ENCODE peak calls at places on chromosomes 2 and 18, in nine cellular contexts. L is heart right ventricle, F is body of pancreas, I is IMR-90, V is tibial artery, K is kidney epithelial cell, A is AG09309, Q is neural progenitor cell, H is HFF-Myc. N is an unnamed sample.

GRCh38 chr2:30770791-30771190 is 36.5 kb downstream of the CAPN13 start:
- DNase-seq in A (no peak), K (no peak), H (no peak), V (no peak), Q (no peak), F (no peak), I (no peak), L (no peak), N (no peak)

GRCh38 chr2:205730191-205730590 is 47.9 kb downstream of the NRP2 start:
- DNase-seq in I (no peak), L (no peak), K (no peak), H (no peak), F (no peak), A (no peak), Q (no peak), V (no peak), N (no peak)

GRCh38 chr2:121287956-121288355 is 3.0 kb upstream of the TFCP2L1 start:
- DNase-seq in K (no peak), I (no peak), Q (no peak), H (no peak), A (no peak), V (no peak), L (no peak), F (no peak), N (no peak)

GRCh38 chr2:135694711-135695110 is 46.9 kb upstream of the UBXN4 start:
- DNase-seq in H (no peak), Q (no peak), F (no peak), L (no peak), K (no peak), V (no peak), I (peak; percentile 7), A (no peak), N (no peak)

GRCh38 chr2:76998713-76999112 is 523.5 kb downstream of the LRRTM4 start:
- DNase-seq in L (no peak), K (no peak), H (no peak), A (no peak), V (no peak), Q (no peak), F (no peak), I (no peak), N (no peak)

GRCh38 chr2:174614261-174614660 is 16.7 kb upstream of the WIPF1 start:
- DNase-seq in L (no peak), F (no peak), I (peak; percentile 81), Q (no peak), K (no peak), A (peak; percentile 69), V (no peak), H (no peak), N (peak; percentile 74)

GRCh38 chr2:61855178-61855523 is 1.3 kb upstream of the FAM161A start:
- DNase-seq in Q (peak; percentile 51), V (no peak), I (no peak), K (no peak), A (no peak), F (peak; percentile 52), L (no peak), H (no peak), N (no peak)

GRCh38 chr2:1802046-1802445 is 57.7 kb upstream of the PXDN start:
- DNase-seq in L (no peak), V (no peak), K (no peak), A (no peak), F (no peak), H (no peak), Q (no peak), I (no peak), N (no peak)

GRCh38 chr2:231397928-231398294 is 2.4 kb downstream of the B3GNT7 start:
- DNase-seq in I (no peak), V (no peak), L (no peak), F (no peak), K (no peak), A (no peak), H (no peak), Q (no peak), N (no peak)

GRCh38 chr18:40124107-40124506 is 1830.9 kb upstream of the PIK3C3 start:
- DNase-seq in A (no peak), F (no peak), H (no peak), K (peak; percentile 34), I (peak; percentile 44), V (no peak), L (no peak), Q (no peak), N (no peak)

GRCh38 chr2:134670955-134671354 is 47.8 kb downstream of the TMEM163 start:
- DNase-seq in F (peak; percentile 94), K (no peak), Q (no peak), H (no peak), V (no peak), A (no peak), I (no peak), L (peak; percentile 29), N (no peak)

GRCh38 chr2:143891879-143892308 is 628.0 kb downstream of the ZEB2 start:
- DNase-seq in A (no peak), V (no peak), H (no peak), F (no peak), Q (peak; percentile 90), L (no peak), I (no peak), K (no peak), N (no peak)

GRCh38 chr2:71721362-71721665 is 268.0 kb downstream of the DYSF start:
- DNase-seq in K (no peak), V (no peak), A (peak; percentile 25), Q (no peak), I (no peak), F (no peak), L (no peak), H (no peak), N (no peak)

GRCh38 chr18:45316127-45316526 is 299.1 kb upstream of the SLC14A2 start:
- DNase-seq in F (no peak), A (no peak), H (no peak), V (no peak), I (no peak), L (no peak), Q (peak; percentile 9), K (no peak), N (no peak)
- TF ChIP-seq CTCF in F (no peak), A (no peak), H (no peak), V (no peak), I (no peak), L (no peak), Q (peak; percentile 44), K (no peak), N (no peak)

GRCh38 chr2:29134933-29135332 is 19.7 kb downstream of the CLIP4 start:
- DNase-seq in L (no peak), H (no peak), V (no peak), A (no peak), K (no peak), I (no peak), Q (no peak), F (no peak), N (no peak)

GRCh38 chr2:29124504-29124903 is 9.3 kb downstream of the CLIP4 start:
- DNase-seq in Q (no peak), I (no peak), L (no peak), V (no peak), K (no peak), A (no peak), H (no peak), F (no peak), N (no peak)

GRCh38 chr2:29123584-29124349 is 8.6 kb downstream of the CLIP4 start:
- DNase-seq in L (no peak), K (no peak), F (no peak), V (no peak), I (peak; percentile 91), H (peak; percentile 33), Q (no peak), A (peak; percentile 32), N (peak; percentile 57)

GRCh38 chr2:29130295-29130694 is 15.1 kb downstream of the CLIP4 start:
- DNase-seq in A (peak; percentile 66), L (no peak), F (peak; percentile 47), H (peak; percentile 47), V (no peak), K (no peak), Q (no peak), I (peak; percentile 91), N (peak; percentile 59)

DNA sequence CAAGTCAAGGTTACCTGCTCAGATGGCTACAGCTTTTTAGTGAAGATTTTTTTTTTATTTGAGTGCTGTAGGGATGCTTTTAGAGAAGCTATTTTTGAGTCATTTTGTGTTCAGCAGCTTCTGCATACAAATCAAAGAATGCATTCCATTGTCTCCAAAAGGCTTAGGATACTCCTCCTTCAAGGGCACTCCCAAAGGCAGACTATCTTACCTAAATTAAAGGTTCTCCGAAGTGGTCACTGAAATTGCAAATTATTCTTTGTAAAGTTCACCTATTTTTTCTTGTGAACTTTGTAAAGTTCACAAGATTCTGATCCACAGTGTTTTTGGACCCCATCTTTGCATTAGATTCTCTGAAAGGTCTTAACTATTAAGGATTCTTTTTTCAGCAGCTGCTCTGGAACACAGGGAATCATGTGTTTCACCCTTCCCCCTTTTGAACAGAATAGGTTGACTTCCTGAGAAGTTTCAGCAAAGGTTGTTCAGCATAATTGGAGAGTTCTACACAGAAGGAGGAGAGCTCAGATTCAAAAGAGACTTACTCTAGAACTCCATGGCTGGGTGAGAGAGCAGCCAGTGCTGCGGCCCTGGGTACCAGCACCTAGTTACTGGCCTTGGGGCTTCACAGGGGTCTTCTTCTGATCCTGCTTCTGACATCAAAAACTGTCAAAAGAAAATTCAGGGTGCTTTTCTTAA is 14.5 kb downstream of the CLIP4 start:
- DNase-seq in K (no peak), A (no peak), L (no peak), V (no peak), Q (no peak), I (no peak), F (no peak), H (no peak), N (no peak)
- H3K4me3 ChIP-seq in K (no peak overlapping the region), A (peak overlapping the region; percentile 3), L (no peak overlapping the region), V (no peak overlapping the region), Q (no peak overlapping the region), I (peak overlapping the region; percentile 20), F (no peak overlapping the region), H (no peak overlapping the region), N (no peak overlapping the region)

DNA sequence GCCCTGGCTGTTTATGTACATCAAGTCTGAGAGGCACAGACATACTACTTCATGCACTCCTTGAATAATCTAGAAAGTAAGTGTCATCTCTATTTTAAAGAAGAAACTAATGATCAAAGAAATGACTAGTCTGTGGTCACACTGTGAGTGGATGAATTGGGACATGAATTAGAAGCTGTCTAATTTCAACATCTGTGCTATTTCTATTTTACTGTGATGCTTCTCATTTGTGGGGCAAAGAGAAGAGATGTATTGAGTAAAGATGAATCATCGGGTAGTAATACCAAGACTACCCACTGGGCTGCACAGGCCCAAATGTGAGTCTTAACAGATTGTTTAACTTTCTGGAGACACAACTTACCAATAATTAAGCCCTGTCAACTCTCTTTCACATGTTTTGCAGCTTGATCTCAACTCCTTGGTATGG is 42.4 kb upstream of the MTIF2 start:
- DNase-seq in K (peak; percentile 12), Q (no peak), A (peak; percentile 41), F (no peak), L (no peak), V (no peak), H (peak; percentile 5), I (peak; percentile 56), N (peak; percentile 9)
- TF ChIP-seq CTCF in K (peak; percentile 29), Q (no peak), A (peak; percentile 41), F (no peak), L (no peak), V (no peak), H (peak; percentile 7), I (peak; percentile 34), N (peak; percentile 30)

DNA sequence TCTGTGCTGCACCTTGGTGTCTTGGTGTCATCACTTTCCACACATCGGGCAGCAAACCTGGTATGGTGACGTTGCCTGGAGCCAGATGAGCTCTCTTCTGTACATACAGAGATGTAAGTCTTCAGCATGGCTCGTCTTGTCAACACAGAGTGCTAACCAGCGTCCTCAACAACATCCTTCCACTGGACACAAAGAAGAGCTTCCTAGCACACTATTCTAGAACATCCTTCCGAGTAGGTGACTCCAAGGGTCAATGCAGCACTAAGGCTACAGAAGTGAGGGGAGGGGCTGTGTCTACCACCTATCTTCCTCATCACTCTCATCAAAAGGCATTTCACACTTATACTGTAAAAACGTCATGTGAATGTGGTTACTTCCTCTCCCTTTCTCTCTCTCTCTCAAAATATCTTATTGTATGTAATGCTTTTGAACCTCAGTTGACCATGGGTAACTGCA is 108.1 kb upstream of the SLC1A4 start:
- DNase-seq in F (no peak), H (no peak), K (no peak), A (no peak), I (no peak), V (peak; percentile 20), L (no peak), Q (no peak), N (no peak)
- H3K4me3 ChIP-seq in F (no peak overlapping the region), H (no peak overlapping the region), K (no peak overlapping the region), A (no peak overlapping the region), I (no peak overlapping the region), V (no peak overlapping the region), L (no peak overlapping the region), Q (no peak overlapping the region), N (no peak overlapping the region)

N was measured in AG04449.